ENCODE peak calls at places on chromosomes 12 and 14, in eight cellular contexts. One of them, this sample, is unnamed. For H3K4me1, the result is how much of the 10 kb centered on the place peaks cover.

GRCh38 chr14:81819344-81819743 is 285.7 kb upstream of the SEL1L start:
- DNase-seq in ovary: no peak
- DNase-seq in pancreas: no peak
- DNase-seq in heart right ventricle: no peak
- DNase-seq in hepatocyte: peak
- DNase-seq in spleen: no peak
- DNase-seq in vagina: no peak
- DNase-seq in K562: no peak
- DNase-seq in this sample: no peak

GRCh38 chr12:67534671-67535070 is 113.9 kb upstream of the DYRK2 start:
- DNase-seq in vagina: no peak
- DNase-seq in K562: no peak
- DNase-seq in ovary: peak
- DNase-seq in heart right ventricle: no peak
- DNase-seq in spleen: no peak
- DNase-seq in hepatocyte: peak
- DNase-seq in pancreas: no peak
- DNase-seq in this sample: no peak

GRCh38 chr14:50967104-50967503 is 22.8 kb upstream of the PYGL start:
- DNase-seq in vagina: no peak
- DNase-seq in ovary: no peak
- DNase-seq in pancreas: no peak
- DNase-seq in heart right ventricle: no peak
- DNase-seq in K562: no peak
- DNase-seq in hepatocyte: no peak
- DNase-seq in spleen: no peak
- DNase-seq in this sample: no peak

GRCh38 chr14:85531594-85532391 is 1.8 kb downstream of the FLRT2 start:
- DNase-seq in ovary: peak
- DNase-seq in vagina: peak
- DNase-seq in heart right ventricle: peak
- DNase-seq in pancreas: peak
- DNase-seq in K562: no peak
- DNase-seq in spleen: peak
- DNase-seq in hepatocyte: peak
- DNase-seq in this sample: peak

GRCh38 chr12:8948711-8949524 is 527 bp downstream of the M6PR start:
- DNase-seq in vagina: no peak
- DNase-seq in K562: peak
- DNase-seq in hepatocyte: peak
- DNase-seq in spleen: no peak
- DNase-seq in pancreas: no peak
- DNase-seq in heart right ventricle: no peak
- DNase-seq in ovary: no peak
- DNase-seq in this sample: no peak

GRCh38 chr12:12776261-12776660 is 9.2 kb upstream of the APOLD1 start:
- DNase-seq in ovary: no peak
- DNase-seq in K562: no peak
- DNase-seq in heart right ventricle: no peak
- DNase-seq in pancreas: no peak
- DNase-seq in spleen: no peak
- DNase-seq in hepatocyte: peak
- DNase-seq in vagina: no peak
- DNase-seq in this sample: no peak

GRCh38 chr14:59619071-59619470 is 42.5 kb upstream of the CCDC175 start:
- DNase-seq in spleen: no peak
- DNase-seq in heart right ventricle: no peak
- DNase-seq in vagina: no peak
- DNase-seq in ovary: no peak
- DNase-seq in hepatocyte: no peak
- DNase-seq in K562: no peak
- DNase-seq in pancreas: no peak
- DNase-seq in this sample: no peak

GRCh38 chr14:58533417-58533816 is 104.3 kb upstream of the DACT1 start:
- DNase-seq in K562: no peak
- DNase-seq in vagina: no peak
- DNase-seq in heart right ventricle: peak
- DNase-seq in hepatocyte: peak
- DNase-seq in spleen: no peak
- DNase-seq in ovary: no peak
- DNase-seq in pancreas: no peak
- DNase-seq in this sample: no peak

GRCh38 chr12:53179694-53180269 is 740 bp upstream of the ZNF740 start:
- DNase-seq in pancreas: no peak
- DNase-seq in K562: no peak
- DNase-seq in vagina: no peak
- DNase-seq in heart right ventricle: no peak
- DNase-seq in spleen: no peak
- DNase-seq in ovary: peak
- DNase-seq in hepatocyte: no peak
- DNase-seq in this sample: peak

GRCh38 chr14:33475623-33476022 is 475.3 kb downstream of the EGLN3 start:
- DNase-seq in heart right ventricle: no peak
- DNase-seq in pancreas: no peak
- DNase-seq in vagina: no peak
- DNase-seq in K562: no peak
- DNase-seq in ovary: no peak
- DNase-seq in hepatocyte: peak
- DNase-seq in spleen: no peak
- DNase-seq in this sample: no peak

GRCh38 chr12:52020539-52021336 is 14.0 kb downstream of the TAMALIN start:
- DNase-seq in ovary: no peak
- DNase-seq in K562: peak
- DNase-seq in hepatocyte: peak
- DNase-seq in heart right ventricle: peak
- DNase-seq in spleen: peak
- DNase-seq in vagina: no peak
- DNase-seq in pancreas: peak
- DNase-seq in this sample: no peak

GRCh38 chr14:21846227-21846885 is 172.7 kb upstream of the OR4E1 start:
- DNase-seq in ovary: no peak
- DNase-seq in pancreas: peak
- DNase-seq in spleen: peak
- DNase-seq in hepatocyte: peak
- DNase-seq in K562: peak
- DNase-seq in heart right ventricle: no peak
- DNase-seq in vagina: no peak
- DNase-seq in this sample: no peak

GRCh38 chr12:130161261-130162231 is 718 bp upstream of the FZD10 start:
- DNase-seq in heart right ventricle: no peak
- DNase-seq in K562: no peak
- DNase-seq in spleen: no peak
- DNase-seq in pancreas: no peak
- DNase-seq in vagina: no peak
- DNase-seq in hepatocyte: peak
- DNase-seq in ovary: peak
- DNase-seq in this sample: no peak

GRCh38 chr12:27696864-27697564 is 767 bp downstream of the REP15 start:
- DNase-seq in hepatocyte: peak
- DNase-seq in K562: no peak
- DNase-seq in pancreas: no peak
- DNase-seq in spleen: no peak
- DNase-seq in ovary: no peak
- DNase-seq in heart right ventricle: no peak
- DNase-seq in vagina: no peak
- DNase-seq in this sample: no peak
- TF ChIP-seq CTCF in hepatocyte: no peak
- TF ChIP-seq CTCF in K562: no peak
- TF ChIP-seq CTCF in pancreas: no peak
- TF ChIP-seq CTCF in spleen: no peak
- TF ChIP-seq CTCF in ovary: no peak
- TF ChIP-seq CTCF in heart right ventricle: no peak
- TF ChIP-seq CTCF in vagina: no peak
- TF ChIP-seq CTCF in this sample: no peak

GRCh38 chr14:74638970-74639369 is 26.9 kb upstream of the LTBP2 start:
- DNase-seq in pancreas: no peak
- DNase-seq in ovary: no peak
- DNase-seq in spleen: no peak
- DNase-seq in hepatocyte: no peak
- DNase-seq in K562: no peak
- DNase-seq in heart right ventricle: no peak
- DNase-seq in vagina: no peak
- DNase-seq in this sample: no peak

GRCh38 chr14:74637184-74637562 is 25.1 kb upstream of the LTBP2 start:
- DNase-seq in vagina: no peak
- DNase-seq in ovary: no peak
- DNase-seq in K562: no peak
- DNase-seq in heart right ventricle: no peak
- DNase-seq in hepatocyte: no peak
- DNase-seq in spleen: peak
- DNase-seq in pancreas: no peak
- DNase-seq in this sample: no peak

GRCh38 chr14:74635831-74636230 is 23.8 kb upstream of the LTBP2 start:
- DNase-seq in K562: no peak
- DNase-seq in hepatocyte: no peak
- DNase-seq in ovary: no peak
- DNase-seq in vagina: no peak
- DNase-seq in spleen: no peak
- DNase-seq in pancreas: no peak
- DNase-seq in heart right ventricle: no peak
- DNase-seq in this sample: no peak

GRCh38 chr14:74636424-74637183 is 24.6 kb upstream of the LTBP2 start:
- DNase-seq in spleen: peak
- DNase-seq in pancreas: no peak
- DNase-seq in K562: no peak
- DNase-seq in hepatocyte: no peak
- DNase-seq in vagina: no peak
- DNase-seq in ovary: no peak
- DNase-seq in heart right ventricle: no peak
- DNase-seq in this sample: no peak

DNA sequence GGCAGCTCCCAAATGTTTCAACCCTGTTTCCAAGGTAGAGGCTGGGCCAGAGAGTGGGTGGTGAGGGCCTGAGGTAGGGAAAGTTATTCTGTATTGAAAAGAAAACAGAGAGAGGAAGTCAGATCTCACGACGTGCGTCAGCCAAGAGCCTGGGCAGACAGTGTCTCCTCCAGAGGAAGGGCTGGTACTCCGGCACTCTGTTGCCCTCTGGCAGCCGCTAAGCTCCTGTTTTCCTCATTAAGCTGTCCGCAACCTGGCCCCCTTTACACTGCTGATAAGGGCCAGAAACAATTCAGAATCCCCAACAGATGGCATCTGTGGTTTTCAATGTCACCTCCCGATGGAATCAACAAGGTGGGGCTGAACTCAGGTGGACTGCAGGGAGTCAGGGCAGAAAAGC is 26.0 kb upstream of the LTBP2 start:
- DNase-seq in vagina: no peak
- DNase-seq in pancreas: no peak
- DNase-seq in K562: no peak
- DNase-seq in spleen: peak
- DNase-seq in ovary: no peak
- DNase-seq in heart right ventricle: no peak
- DNase-seq in hepatocyte: no peak
- DNase-seq in this sample: no peak
- H3K4me1 ChIP-seq in vagina: under half
- H3K4me1 ChIP-seq in pancreas: under half
- H3K4me1 ChIP-seq in K562: under half
- H3K4me1 ChIP-seq in spleen: under half
- H3K4me1 ChIP-seq in ovary: under half
- H3K4me1 ChIP-seq in heart right ventricle: under half
- H3K4me1 ChIP-seq in hepatocyte: under half
- H3K4me1 ChIP-seq in this sample: under half

GRCh38 chr14:63438065-63438757 is 105.0 kb downstream of the PPP2R5E start:
- DNase-seq in ovary: peak
- DNase-seq in heart right ventricle: peak
- DNase-seq in pancreas: no peak
- DNase-seq in spleen: no peak
- DNase-seq in hepatocyte: peak
- DNase-seq in vagina: peak
- DNase-seq in K562: peak
- DNase-seq in this sample: no peak

GRCh38 chr14:63435204-63435603 is 108.0 kb downstream of the PPP2R5E start:
- DNase-seq in ovary: no peak
- DNase-seq in K562: no peak
- DNase-seq in vagina: no peak
- DNase-seq in spleen: no peak
- DNase-seq in pancreas: no peak
- DNase-seq in hepatocyte: no peak
- DNase-seq in heart right ventricle: no peak
- DNase-seq in this sample: no peak

GRCh38 chr14:63432888-63433552 is 110.2 kb downstream of the PPP2R5E start:
- DNase-seq in ovary: no peak
- DNase-seq in hepatocyte: no peak
- DNase-seq in heart right ventricle: no peak
- DNase-seq in spleen: no peak
- DNase-seq in vagina: no peak
- DNase-seq in K562: peak
- DNase-seq in pancreas: no peak
- DNase-seq in this sample: no peak

GRCh38 chr14:63435838-63436237 is 107.3 kb downstream of the PPP2R5E start:
- DNase-seq in heart right ventricle: peak
- DNase-seq in spleen: no peak
- DNase-seq in K562: no peak
- DNase-seq in vagina: no peak
- DNase-seq in pancreas: peak
- DNase-seq in hepatocyte: peak
- DNase-seq in ovary: peak
- DNase-seq in this sample: peak

GRCh38 chr14:63436286-63437098 is 106.7 kb downstream of the PPP2R5E start:
- DNase-seq in spleen: no peak
- DNase-seq in hepatocyte: no peak
- DNase-seq in heart right ventricle: no peak
- DNase-seq in pancreas: no peak
- DNase-seq in vagina: no peak
- DNase-seq in ovary: no peak
- DNase-seq in K562: no peak
- DNase-seq in this sample: no peak
- H3K27ac ChIP-seq in spleen: peak
- H3K27ac ChIP-seq in hepatocyte: peak
- H3K27ac ChIP-seq in heart right ventricle: peak
- H3K27ac ChIP-seq in pancreas: no peak
- H3K27ac ChIP-seq in vagina: peak
- H3K27ac ChIP-seq in ovary: no peak
- H3K27ac ChIP-seq in K562: no peak
- H3K27ac ChIP-seq in this sample: peak

DNA sequence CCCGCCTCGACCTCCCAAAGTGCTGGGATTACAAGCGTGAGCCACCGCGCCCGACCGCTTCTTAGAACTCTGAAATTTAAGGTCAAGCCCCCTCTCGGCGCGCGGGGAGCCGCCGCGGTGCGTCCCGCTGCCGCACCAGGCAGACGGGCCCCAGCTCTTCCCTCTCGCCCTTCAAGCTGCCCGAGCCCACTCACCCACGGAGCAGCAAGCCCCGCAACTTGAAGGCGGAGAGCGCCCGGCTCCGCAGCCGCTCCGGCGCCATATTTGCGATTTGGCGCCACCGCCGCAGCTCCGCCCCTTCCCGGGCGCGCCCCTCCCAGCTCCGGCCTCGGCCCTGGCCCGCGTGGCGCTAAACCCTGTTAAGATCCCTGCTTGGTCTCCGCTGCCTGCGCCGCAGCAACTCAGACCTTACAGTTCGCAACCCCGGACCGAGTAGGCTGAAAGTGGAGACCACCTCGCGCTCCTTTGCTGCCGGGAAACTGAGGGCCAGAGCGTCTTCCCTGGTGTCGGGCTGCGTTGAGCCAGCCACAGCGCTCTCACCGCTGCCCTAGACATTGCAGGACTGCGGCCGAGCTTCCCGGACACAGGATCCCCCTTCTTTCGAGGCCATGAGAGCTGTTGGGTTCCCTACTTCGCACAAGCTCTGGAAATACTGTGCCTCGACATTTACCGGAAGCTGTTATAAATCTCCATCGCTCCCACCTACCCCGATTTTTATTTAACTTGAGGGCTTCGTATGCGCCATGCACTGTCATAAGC is at the start of gene POLE2:
- DNase-seq in heart right ventricle: peak
- DNase-seq in spleen: peak
- DNase-seq in hepatocyte: peak
- DNase-seq in vagina: no peak
- DNase-seq in K562: peak
- DNase-seq in ovary: peak
- DNase-seq in pancreas: peak
- DNase-seq in this sample: peak
- TF ChIP-seq CTCF in heart right ventricle: no peak
- TF ChIP-seq CTCF in spleen: no peak
- TF ChIP-seq CTCF in hepatocyte: peak
- TF ChIP-seq CTCF in vagina: no peak
- TF ChIP-seq CTCF in K562: no peak
- TF ChIP-seq CTCF in ovary: no peak
- TF ChIP-seq CTCF in pancreas: no peak
- TF ChIP-seq CTCF in this sample: no peak

This sample was measured in ascending aorta.